ENCODE peak calls at places on chromosomes 11 and 22, in eight cellular contexts. C, U, W, Q, L, T, K and S are unnamed samples.
A peak's percentile ranks its signal among the peaks of the same experiment; 100 is the strongest.

GRCh38 chr11:94525933-94526332 is 13.7 kb downstream of the C11orf97 start:
- DNase-seq in L (no peak), K (no peak), Q (no peak), U (no peak), T (peak; percentile 9), W (no peak), C (peak; percentile 75), S (no peak)

GRCh38 chr22:20199906-20200305 is 49.1 kb upstream of the CCDC188 start:
- DNase-seq in L (no peak), C (no peak), T (no peak), Q (no peak), U (no peak), K (no peak), W (no peak), S (no peak)

GRCh38 chr11:8685306-8685705 is 2.7 kb downstream of the RPL27A start:
- DNase-seq in W (no peak), U (no peak), T (no peak), Q (no peak), K (no peak), L (no peak), C (no peak), S (no peak)

GRCh38 chr11:73876424-73877300 is at the start of the genes COA4 and PAAF1:
- DNase-seq in W (peak; percentile 92), T (peak; percentile 95), K (peak; percentile 90), L (peak; percentile 95), U (peak; percentile 94), Q (peak; percentile 98), C (peak; percentile 96), S (peak; percentile 98)

GRCh38 chr11:85742348-85742747 is 56.4 kb upstream of the CCDC89 start:
- DNase-seq in W (no peak), K (no peak), Q (no peak), C (no peak), T (no peak), L (no peak), U (no peak), S (no peak)

GRCh38 chr11:105144887-105145286 is 5.3 kb upstream of the CARD18 start:
- DNase-seq in W (no peak), U (no peak), L (no peak), Q (no peak), K (no peak), T (peak; percentile 50), C (no peak), S (no peak)

GRCh38 chr22:35467788-35468187 is 67.8 kb downstream of the MCM5 start:
- DNase-seq in W (no peak), L (no peak), U (no peak), Q (no peak), K (peak; percentile 40), T (no peak), C (no peak), S (no peak)

GRCh38 chr22:30743257-30744020 is 48.8 kb downstream of the OSBP2 start:
- DNase-seq in W (no peak), L (no peak), U (no peak), Q (no peak), C (no peak), K (no peak), T (no peak), S (no peak)

GRCh38 chr22:37254206-37254866 is 10.3 kb upstream of the RAC2 start:
- DNase-seq in U (no peak), Q (no peak), K (no peak), W (no peak), C (no peak), T (peak; percentile 46), L (no peak), S (no peak)

GRCh38 chr11:18668131-18668530 is 30.4 kb upstream of the TMEM86A start:
- DNase-seq in L (no peak), U (no peak), K (no peak), C (no peak), W (no peak), Q (no peak), T (no peak), S (no peak)

GRCh38 chr11:21475276-21475675 is 717.6 kb upstream of the ANO5 start:
- DNase-seq in W (no peak), U (no peak), C (no peak), T (no peak), K (no peak), L (no peak), Q (no peak), S (no peak)

GRCh38 chr11:2824851-2825250 is 60.7 kb downstream of the CDKN1C start:
- DNase-seq in Q (no peak), U (no peak), C (no peak), T (no peak), W (no peak), K (no peak), L (no peak), S (no peak)

GRCh38 chr22:21762712-21763581 is 27.4 kb upstream of the YPEL1 start:
- DNase-seq in T (no peak), W (no peak), K (no peak), L (no peak), C (no peak), U (peak; percentile 56), Q (no peak), S (peak; percentile 70)

GRCh38 chr22:47628477-47629272 is 866.2 kb downstream of the TBC1D22A start:
- DNase-seq in L (no peak), K (no peak), C (no peak), W (no peak), U (no peak), T (no peak), Q (no peak), S (no peak)

GRCh38 chr22:40289991-40290459 is 56.3 kb upstream of the ADSL start:
- DNase-seq in K (no peak), C (no peak), L (peak; percentile 72), T (no peak), Q (no peak), W (peak; percentile 66), U (peak; percentile 55), S (peak; percentile 61)

GRCh38 chr11:66321606-66322005 is 4.8 kb upstream of the CD248 start:
- DNase-seq in T (no peak), L (no peak), Q (no peak), C (no peak), W (no peak), K (no peak), U (no peak), S (no peak)

GRCh38 chr22:37581534-37581933 is 1.6 kb upstream of the LGALS2 start:
- DNase-seq in C (no peak), Q (no peak), L (no peak), U (no peak), K (peak; percentile 17), W (no peak), T (no peak), S (no peak)

GRCh38 chr11:96095884-96096301 is 172.0 kb upstream of the MTMR2 start:
- DNase-seq in C (no peak), T (no peak), K (no peak), U (no peak), W (no peak), Q (no peak), L (no peak), S (no peak)

GRCh38 chr11:18419040-18419439 is 6.9 kb downstream of the LDHC start:
- DNase-seq in U (no peak), L (no peak), Q (no peak), C (no peak), T (no peak), W (no peak), K (no peak), S (no peak)

GRCh38 chr11:134584706-134585445 is 172.8 kb upstream of the B3GAT1 start:
- DNase-seq in U (no peak), K (no peak), W (no peak), L (no peak), C (no peak), T (no peak), Q (no peak), S (no peak)

GRCh38 chr11:14075118-14075601 is 112.6 kb downstream of the SPON1 start:
- DNase-seq in Q (no peak), L (peak; percentile 56), U (no peak), T (no peak), W (peak; percentile 73), C (no peak), K (no peak), S (no peak)

GRCh38 chr11:129855086-129855485 is 39.4 kb downstream of the TMEM45B start:
- DNase-seq in L (no peak), Q (no peak), T (no peak), K (no peak), W (no peak), C (no peak), U (no peak), S (no peak)

GRCh38 chr22:48808038-48808960 is 1019.4 kb downstream of the BRD1 start:
- DNase-seq in Q (no peak), U (no peak), T (no peak), W (no peak), C (no peak), K (no peak), L (no peak), S (no peak)

GRCh38 chr22:45099961-45100360 is 63.8 kb upstream of the NUP50 start:
- DNase-seq in K (no peak), U (no peak), W (no peak), L (no peak), T (no peak), C (no peak), Q (no peak), S (no peak)